ENCODE peak calls at places on chromosomes 4 and X, in seven cellular contexts. One of them, this sample, is unnamed.

GRCh38 chrX:8504451-8504850 is 39.8 kb downstream of the VCX3B start:
- DNase-seq in NCI-H2081: no peak
- DNase-seq in GM18507: no peak
- DNase-seq in C1 segment of cervical spinal cord: no peak
- DNase-seq in SK-N-SH: no peak
- DNase-seq in ELF-1: no peak
- DNase-seq in lower leg skin: no peak
- DNase-seq in this sample: no peak

GRCh38 chrX:13535371-13535770 is 34.0 kb upstream of the EGFL6 start:
- DNase-seq in NCI-H2081: no peak
- DNase-seq in GM18507: no peak
- DNase-seq in C1 segment of cervical spinal cord: no peak
- DNase-seq in SK-N-SH: no peak
- DNase-seq in ELF-1: no peak
- DNase-seq in lower leg skin: no peak
- DNase-seq in this sample: no peak

GRCh38 chr4:127124919-127125318 is 507.8 kb upstream of the INTU start:
- DNase-seq in NCI-H2081: peak
- DNase-seq in GM18507: no peak
- DNase-seq in C1 segment of cervical spinal cord: no peak
- DNase-seq in SK-N-SH: no peak
- DNase-seq in ELF-1: no peak
- DNase-seq in lower leg skin: no peak
- DNase-seq in this sample: no peak

GRCh38 chrX:103170216-103170615 is 44.7 kb upstream of the BEX4 start:
- DNase-seq in NCI-H2081: no peak
- DNase-seq in GM18507: no peak
- DNase-seq in C1 segment of cervical spinal cord: no peak
- DNase-seq in SK-N-SH: no peak
- DNase-seq in ELF-1: no peak
- DNase-seq in lower leg skin: no peak
- DNase-seq in this sample: no peak

GRCh38 chr4:74932832-74933561 is at the start of gene PARM1:
- DNase-seq in NCI-H2081: peak
- DNase-seq in GM18507: peak
- DNase-seq in C1 segment of cervical spinal cord: peak
- DNase-seq in SK-N-SH: peak
- DNase-seq in ELF-1: peak
- DNase-seq in lower leg skin: peak
- DNase-seq in this sample: peak

GRCh38 chr4:92580816-92581215 is 277.1 kb downstream of the GRID2 start:
- DNase-seq in NCI-H2081: no peak
- DNase-seq in GM18507: no peak
- DNase-seq in C1 segment of cervical spinal cord: no peak
- DNase-seq in SK-N-SH: no peak
- DNase-seq in ELF-1: no peak
- DNase-seq in lower leg skin: no peak
- DNase-seq in this sample: no peak

GRCh38 chrX:30864383-30864785 is 24.7 kb downstream of the TAB3 start:
- DNase-seq in NCI-H2081: no peak
- DNase-seq in GM18507: no peak
- DNase-seq in C1 segment of cervical spinal cord: no peak
- DNase-seq in SK-N-SH: no peak
- DNase-seq in ELF-1: no peak
- DNase-seq in lower leg skin: no peak
- DNase-seq in this sample: no peak

GRCh38 chr4:154506253-154506652 is 14.7 kb upstream of the DCHS2 start:
- DNase-seq in NCI-H2081: peak
- DNase-seq in GM18507: no peak
- DNase-seq in C1 segment of cervical spinal cord: no peak
- DNase-seq in SK-N-SH: peak
- DNase-seq in ELF-1: no peak
- DNase-seq in lower leg skin: no peak
- DNase-seq in this sample: no peak

GRCh38 chr4:133910165-133910564 is 291.4 kb downstream of the PABPC4L start:
- DNase-seq in NCI-H2081: no peak
- DNase-seq in GM18507: no peak
- DNase-seq in C1 segment of cervical spinal cord: no peak
- DNase-seq in SK-N-SH: no peak
- DNase-seq in ELF-1: peak
- DNase-seq in lower leg skin: no peak
- DNase-seq in this sample: no peak

GRCh38 chrX:138775501-138775900 is 64.0 kb upstream of the FGF13 start:
- DNase-seq in NCI-H2081: no peak
- DNase-seq in GM18507: no peak
- DNase-seq in C1 segment of cervical spinal cord: no peak
- DNase-seq in SK-N-SH: peak
- DNase-seq in ELF-1: no peak
- DNase-seq in lower leg skin: no peak
- DNase-seq in this sample: no peak

GRCh38 chrX:9164086-9164485 is 130.2 kb upstream of the FAM9B start:
- DNase-seq in NCI-H2081: no peak
- DNase-seq in GM18507: no peak
- DNase-seq in C1 segment of cervical spinal cord: no peak
- DNase-seq in SK-N-SH: no peak
- DNase-seq in ELF-1: no peak
- DNase-seq in lower leg skin: no peak
- DNase-seq in this sample: no peak

GRCh38 chr4:145957307-145957706 is 18.7 kb upstream of the ZNF827 start:
- DNase-seq in NCI-H2081: no peak
- DNase-seq in GM18507: no peak
- DNase-seq in C1 segment of cervical spinal cord: no peak
- DNase-seq in SK-N-SH: no peak
- DNase-seq in ELF-1: no peak
- DNase-seq in lower leg skin: no peak
- DNase-seq in this sample: no peak

GRCh38 chrX:17861496-17862011 is 456 bp upstream of the RAI2 start:
- DNase-seq in NCI-H2081: no peak
- DNase-seq in GM18507: no peak
- DNase-seq in C1 segment of cervical spinal cord: no peak
- DNase-seq in SK-N-SH: no peak
- DNase-seq in ELF-1: no peak
- DNase-seq in lower leg skin: no peak
- DNase-seq in this sample: no peak

GRCh38 chrX:40127052-40127451 is 29.3 kb upstream of the BCOR start:
- DNase-seq in NCI-H2081: no peak
- DNase-seq in GM18507: no peak
- DNase-seq in C1 segment of cervical spinal cord: no peak
- DNase-seq in SK-N-SH: no peak
- DNase-seq in ELF-1: no peak
- DNase-seq in lower leg skin: no peak
- DNase-seq in this sample: no peak

GRCh38 chr4:15368906-15369305 is 58.9 kb upstream of the C1QTNF7 start:
- DNase-seq in NCI-H2081: no peak
- DNase-seq in GM18507: no peak
- DNase-seq in C1 segment of cervical spinal cord: no peak
- DNase-seq in SK-N-SH: no peak
- DNase-seq in ELF-1: no peak
- DNase-seq in lower leg skin: no peak
- DNase-seq in this sample: no peak

GRCh38 chrX:55167124-55167523 is 53.0 kb upstream of the PAGE5 start:
- DNase-seq in NCI-H2081: no peak
- DNase-seq in GM18507: no peak
- DNase-seq in C1 segment of cervical spinal cord: no peak
- DNase-seq in SK-N-SH: no peak
- DNase-seq in ELF-1: no peak
- DNase-seq in lower leg skin: no peak
- DNase-seq in this sample: no peak

GRCh38 chrX:24294619-24295018 is 19.2 kb downstream of the SUPT20HL2 start:
- DNase-seq in NCI-H2081: peak
- DNase-seq in GM18507: no peak
- DNase-seq in C1 segment of cervical spinal cord: no peak
- DNase-seq in SK-N-SH: peak
- DNase-seq in ELF-1: peak
- DNase-seq in lower leg skin: no peak
- DNase-seq in this sample: no peak

This sample was measured in right atrium auricular region.